ENCODE peak calls at places on chromosomes 11 and 22, in six cellular contexts. E is HCT116; U is CD8-positive, alpha-beta T cell; F is cardiac fibroblast; R is fibroblast of the aortic adventitia; D is GM12864. N is an unnamed sample.

GRCh38 chr22:36336246-36337182 is 51.3 kb downstream of the MYH9 start:
- DNase-seq in E (no peak), F (no peak), U (no peak), R (no peak), D (no peak), N (no peak)

GRCh38 chr11:24407733-24408132 is 89.1 kb upstream of the LUZP2 start:
- DNase-seq in F (no peak), E (no peak), D (no peak), U (no peak), R (no peak), N (no peak)

GRCh38 chr11:65418431-65418680 is 4.2 kb upstream of the NEAT1 start:
- DNase-seq in R (no peak), U (peak), F (peak), D (no peak), E (no peak), N (peak)

GRCh38 chr11:73189315-73189714 is 28.8 kb upstream of the P2RY2 start:
- DNase-seq in R (no peak), F (no peak), E (no peak), D (peak), U (no peak), N (no peak)

GRCh38 chr11:110147965-110148709 is 54.9 kb downstream of the ZC3H12C start:
- DNase-seq in D (no peak), U (no peak), E (peak), R (peak), F (peak), N (no peak)

GRCh38 chr11:121606354-121606753 is 153.6 kb upstream of the SORL1-AS1 start:
- DNase-seq in U (no peak), D (no peak), E (no peak), R (no peak), F (no peak), N (no peak)

GRCh38 chr22:50271519-50271970 is 1.4 kb upstream of the MAPK11 start:
- DNase-seq in R (peak), D (no peak), F (peak), U (peak), E (no peak), N (peak)

GRCh38 chr22:47597041-47597440 is 834.6 kb downstream of the TBC1D22A start:
- DNase-seq in R (no peak), E (no peak), D (no peak), F (no peak), U (no peak), N (no peak)

GRCh38 chr22:46593211-46593676 is 26.9 kb upstream of the GRAMD4 start:
- DNase-seq in U (peak), R (no peak), E (no peak), D (no peak), F (no peak), N (no peak)

GRCh38 chr11:77201991-77202841 is 74.2 kb downstream of the MYO7A start:
- DNase-seq in U (no peak), R (no peak), D (no peak), E (no peak), F (no peak), N (no peak)

GRCh38 chr11:65414776-65415498 is 7.7 kb upstream of the NEAT1 start:
- DNase-seq in D (no peak), E (no peak), F (peak), R (peak), U (no peak), N (peak)

GRCh38 chr11:112016088-112016764 is 9.0 kb upstream of the DLAT start:
- DNase-seq in F (peak), R (peak), U (no peak), D (peak), E (no peak), N (no peak)

GRCh38 chr11:22597062-22597461 is 28.6 kb downstream of the FANCF start:
- DNase-seq in U (no peak), F (no peak), R (no peak), E (no peak), D (no peak), N (no peak)

GRCh38 chr11:13415201-13415600 is 47.8 kb downstream of the BTBD10 start:
- DNase-seq in R (no peak), E (no peak), D (no peak), F (no peak), U (no peak), N (peak)

GRCh38 chr11:69641681-69642548 is 959 bp downstream of the CCND1 start:
- DNase-seq in U (no peak), E (no peak), F (peak), D (no peak), R (peak), N (no peak)

GRCh38 chr11:102272047-102272824 is 45.0 kb upstream of the BIRC3 start:
- DNase-seq in F (no peak), D (no peak), E (no peak), R (no peak), U (no peak), N (no peak)

GRCh38 chr22:48431014-48431413 is 1396.7 kb downstream of the BRD1 start:
- DNase-seq in E (no peak), R (no peak), U (no peak), F (no peak), D (no peak), N (no peak)

GRCh38 chr11:606245-606644 is 9.5 kb downstream of the IRF7 start:
- DNase-seq in F (peak), U (no peak), D (no peak), R (peak), E (no peak), N (peak)

GRCh38 chr22:29041408-29041807 is 20.2 kb downstream of the C22orf31 start:
- DNase-seq in E (no peak), D (no peak), U (no peak), R (peak), F (peak), N (no peak)

GRCh38 chr11:87315229-87315628 is 277.5 kb downstream of the TMEM135 start:
- DNase-seq in U (no peak), D (no peak), F (no peak), E (no peak), R (no peak), N (no peak)

GRCh38 chr11:76510060-76511047 is 65.5 kb downstream of the EMSY start:
- DNase-seq in R (peak), F (peak), D (no peak), U (no peak), E (no peak), N (no peak)

GRCh38 chr11:7251487-7251835 is 243 bp upstream of the SYT9 start:
- DNase-seq in R (peak), E (no peak), D (no peak), U (no peak), F (no peak), N (no peak)

GRCh38 chr22:43436536-43437267 is 24.9 kb downstream of the MPPED1 start:
- DNase-seq in D (no peak), E (no peak), F (no peak), R (no peak), U (no peak), N (no peak)

GRCh38 chr11:47399860-47400812 is 8.3 kb upstream of the SLC39A13 start:
- DNase-seq in E (no peak), U (peak), R (no peak), D (no peak), F (no peak), N (no peak)

GRCh38 chr11:74647404-74647803 is 55.0 kb downstream of the POLD3 start:
- DNase-seq in F (peak), D (no peak), R (no peak), U (no peak), E (no peak), N (no peak)

GRCh38 chr11:44611687-44612437 is 46.4 kb downstream of the CD82 start:
- DNase-seq in U (peak), R (no peak), D (peak), E (no peak), F (no peak), N (no peak)

GRCh38 chr11:32029721-32030120 is 61.2 kb upstream of the RCN1 start:
- DNase-seq in D (no peak), R (peak), U (no peak), E (no peak), F (peak), N (no peak)

DNA sequence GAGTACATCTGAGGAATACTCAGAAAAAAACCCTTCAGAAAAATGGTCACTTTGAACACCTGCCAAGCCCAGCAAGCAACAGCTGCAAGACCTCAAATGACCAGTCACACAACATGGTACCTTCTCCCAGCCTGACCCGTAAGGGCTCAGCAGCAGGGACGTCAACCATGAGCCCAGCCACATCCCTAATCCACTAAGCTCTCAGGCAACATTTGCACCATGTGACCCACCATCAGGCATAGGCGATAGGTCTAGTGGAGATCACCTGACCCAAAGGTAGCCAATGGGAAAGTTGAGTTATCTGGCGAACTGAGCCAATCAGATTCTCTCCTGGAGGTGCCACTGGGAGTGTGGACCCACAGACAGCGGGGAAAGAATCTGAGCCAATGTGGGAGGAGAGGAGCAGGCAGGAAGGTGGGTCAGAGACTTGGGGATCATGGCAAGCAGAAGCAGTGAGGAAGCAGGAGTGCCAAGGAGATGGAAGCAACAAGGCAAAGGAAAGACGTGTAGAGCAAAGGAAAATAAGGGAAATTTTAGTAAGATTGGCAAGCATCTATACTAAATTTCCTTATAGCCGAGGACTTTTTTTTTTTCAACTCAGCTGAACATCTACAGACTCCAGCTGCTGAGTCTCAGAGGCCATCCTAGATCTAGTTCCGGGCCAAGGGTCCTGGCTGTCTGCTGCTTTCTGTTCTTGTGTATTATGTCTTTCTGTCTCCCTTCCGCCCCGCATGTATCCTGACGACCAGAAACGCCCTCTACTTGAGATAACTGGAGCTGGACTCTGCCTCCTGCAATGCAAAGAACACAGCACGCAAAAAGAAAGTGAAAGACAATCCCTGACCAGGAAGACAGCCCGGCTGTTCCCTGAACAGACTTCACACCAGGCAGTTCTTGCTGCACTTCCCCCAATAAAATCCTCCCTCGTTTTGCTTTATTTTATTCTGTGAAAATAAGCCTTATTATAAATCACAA is 11.0 kb upstream of the PLAAT2 start:
- DNase-seq in D (no peak), F (peak), E (no peak), U (peak), R (peak), N (no peak)
- H3K4me3 ChIP-seq in D (peak), F (peak), E (no peak), U (peak), R (peak), N (no peak)

GRCh38 chr22:20983081-20983745 is 1.1 kb downstream of the LZTR1 start:
- DNase-seq in U (no peak), F (no peak), E (no peak), R (peak), D (no peak), N (no peak)

GRCh38 chr22:20982563-20982882 is 426 bp downstream of the LZTR1 start:
- DNase-seq in D (no peak), U (no peak), F (no peak), R (no peak), E (no peak), N (no peak)

GRCh38 chr22:20980523-20980922 is 1.6 kb upstream of the LZTR1 start:
- DNase-seq in F (no peak), D (no peak), R (no peak), U (no peak), E (no peak), N (no peak)

GRCh38 chr22:20980938-20981722 is 967 bp upstream of the LZTR1 start:
- DNase-seq in D (no peak), F (no peak), E (no peak), R (no peak), U (no peak), N (no peak)

DNA sequence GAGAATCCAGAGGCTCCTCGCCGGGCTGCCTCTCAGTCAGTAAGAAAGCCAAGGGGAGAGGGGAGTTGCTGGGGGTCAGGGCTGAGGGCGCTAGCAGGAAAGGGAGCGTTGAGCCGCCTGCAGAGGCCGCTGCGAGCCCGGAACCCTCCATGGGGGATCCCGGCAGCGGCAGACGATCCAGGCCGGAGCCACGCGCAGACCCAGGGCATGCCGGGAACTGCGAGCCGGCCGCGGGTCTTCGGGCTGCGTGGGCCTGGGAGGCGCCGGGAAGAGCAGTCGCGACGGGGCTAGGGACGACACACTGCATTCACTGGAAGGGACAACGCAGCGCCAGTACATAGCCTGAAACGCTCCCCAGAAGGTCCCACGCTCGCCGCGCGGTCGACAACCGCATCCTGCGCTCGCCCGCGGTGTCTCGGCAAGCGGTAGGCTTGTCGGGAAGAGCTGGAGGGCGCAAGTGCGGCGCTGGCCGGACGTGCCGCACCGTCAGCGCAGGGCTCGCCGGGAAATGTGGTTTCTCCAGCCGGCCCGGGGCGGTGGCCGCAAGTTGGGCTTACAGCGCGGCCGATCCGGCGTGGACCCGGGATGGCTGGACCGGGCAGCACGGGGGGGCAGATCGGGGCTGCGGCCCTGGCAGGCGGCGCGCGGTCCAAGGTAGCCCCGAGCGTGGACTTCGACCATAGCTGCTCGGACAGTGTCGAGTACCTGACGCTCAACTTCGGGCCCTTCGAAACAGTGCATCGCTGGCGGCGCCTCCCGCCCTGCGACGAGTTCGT is at the start of gene LZTR1:
- DNase-seq in E (peak), U (peak), F (peak), R (peak), D (peak), N (peak)
- TF ChIP-seq CTCF in E (peak), U (no peak), F (peak), R (peak), D (peak), N (peak)

GRCh38 chr11:10792385-10793068 is 16.2 kb downstream of the EIF4G2 start:
- DNase-seq in R (peak), F (peak), D (peak), E (peak), U (peak), N (peak)
- H3K4me3 ChIP-seq in R (peak), F (peak), D (no peak), E (no peak), U (no peak), N (no peak)

GRCh38 chr11:125935056-125935455 is 10.8 kb upstream of the VSIG10L2 start:
- DNase-seq in U (no peak), D (no peak), R (no peak), E (no peak), F (no peak), N (no peak)
- TF ChIP-seq CTCF in U (no peak), D (no peak), R (no peak), E (no peak), F (no peak), N (peak)

DNA sequence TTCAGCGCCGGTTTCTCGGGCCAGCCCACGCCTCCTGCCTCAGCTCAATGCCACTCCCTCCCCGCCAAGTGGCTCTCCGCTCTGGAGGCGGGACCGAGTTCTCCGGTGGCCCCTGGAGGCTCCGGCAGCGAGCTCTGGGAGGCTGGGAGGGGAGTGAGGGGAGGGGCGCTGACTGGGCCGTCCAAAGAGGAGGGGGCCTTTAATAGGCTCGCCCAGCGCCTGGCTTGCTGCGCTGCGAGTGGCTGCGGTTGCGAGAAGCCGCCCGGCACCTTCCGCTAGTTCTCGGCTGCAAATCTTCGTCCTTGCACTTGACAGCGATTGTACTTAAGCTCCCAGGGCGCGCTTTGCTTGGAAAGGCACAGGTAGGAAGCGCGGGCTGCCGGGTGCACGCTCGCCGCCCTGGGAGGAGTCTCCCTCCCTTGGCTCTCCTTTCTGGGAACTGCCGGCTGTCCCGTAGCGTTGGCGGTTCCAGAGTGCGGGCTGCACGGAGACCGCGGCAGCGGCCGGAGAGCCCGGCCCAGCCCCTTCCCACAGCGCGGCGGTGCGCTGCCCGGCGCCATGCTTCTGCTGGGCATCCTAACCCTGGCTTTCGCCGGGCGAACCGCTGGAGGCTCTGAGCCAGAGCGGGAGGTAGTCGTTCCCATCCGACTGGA is at the start of gene ADAMTS15:
- DNase-seq in F (peak), R (peak), U (no peak), E (peak), D (no peak), N (peak)
- H3K4me3 ChIP-seq in F (peak), R (peak), U (no peak), E (peak), D (no peak), N (peak)

DNA sequence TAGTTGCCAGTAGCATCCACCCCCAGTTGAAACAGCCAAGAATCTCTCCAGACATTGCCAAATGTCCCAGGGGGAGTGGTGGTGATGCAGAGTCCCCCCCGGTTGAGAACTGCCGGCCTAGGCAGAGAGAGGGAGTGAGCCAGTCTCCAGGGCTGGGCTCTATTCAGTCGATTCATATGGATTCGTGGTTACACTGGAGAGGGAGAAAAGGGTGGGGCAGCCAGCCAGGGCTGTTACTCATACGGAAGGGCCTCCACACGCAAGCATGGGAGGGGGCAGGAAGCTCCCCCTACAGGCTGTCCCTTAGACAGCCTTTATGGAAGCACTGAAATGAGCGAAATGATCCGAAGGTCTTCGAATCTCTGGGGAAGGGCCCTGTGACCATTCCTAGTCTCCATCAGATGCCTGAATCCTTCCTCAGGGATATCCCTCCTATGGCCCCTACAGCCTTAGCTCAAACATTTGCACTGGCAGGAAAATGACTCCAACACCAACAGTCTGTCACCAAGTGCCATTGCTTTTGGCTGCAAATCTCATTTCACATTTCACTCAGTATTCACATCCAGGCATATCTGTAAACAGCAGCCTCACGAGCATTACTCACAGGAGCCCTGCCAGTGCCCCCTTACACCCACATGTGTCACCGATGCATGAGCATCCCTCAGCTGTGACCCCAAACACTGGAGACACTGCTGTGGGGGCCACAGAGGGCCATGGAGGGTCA is 18.4 kb upstream of the TLCD5 start:
- DNase-seq in U (no peak), F (peak), E (peak), R (peak), D (no peak), N (peak)
- TF ChIP-seq CTCF in U (no peak), F (peak), E (peak), R (peak), D (no peak), N (peak)

N was measured in epithelial cell of esophagus.